ENCODE peak calls at places on chromosomes 12 and 14, in four cellular contexts. K is GM10248, G is fibroblast of mammary gland, Y is upper lobe of left lung. X is an unnamed sample.

GRCh38 chr12:127526925-127527324 is 740.0 kb upstream of the TMEM132C start:
- DNase-seq in K (no peak), G (no peak), Y (no peak), X (no peak)

GRCh38 chr12:85825751-85826150 is 10.5 kb downstream of the RASSF9 start:
- DNase-seq in Y (no peak), G (peak), K (no peak), X (peak)

GRCh38 chr14:75232597-75232996 is 46.0 kb upstream of the FOS start:
- DNase-seq in Y (no peak), K (no peak), G (no peak), X (no peak)

GRCh38 chr14:71714225-71714624 is 218.0 kb upstream of the RGS6 start:
- DNase-seq in K (no peak), G (peak), Y (no peak), X (no peak)

GRCh38 chr12:30166416-30166815 is 382.7 kb upstream of the TMTC1 start:
- DNase-seq in K (no peak), Y (no peak), G (peak), X (no peak)

GRCh38 chr14:100904307-100905019 is 941 bp upstream of the RTL1 start:
- DNase-seq in G (no peak), K (no peak), Y (peak), X (peak)

GRCh38 chr12:67754933-67755697 is 106.6 kb downstream of the DYRK2 start:
- DNase-seq in G (no peak), Y (no peak), K (no peak), X (no peak)

GRCh38 chr12:41514907-41515306 is 326.8 kb downstream of the PDZRN4 start:
- DNase-seq in Y (no peak), G (no peak), K (no peak), X (peak)

GRCh38 chr14:83529531-83529930 is 1995.9 kb upstream of the SEL1L start:
- DNase-seq in G (peak), K (no peak), Y (no peak), X (no peak)

GRCh38 chr12:50661300-50662120 is 102.4 kb upstream of the ATF1 start:
- DNase-seq in Y (no peak), G (no peak), K (peak), X (no peak)

GRCh38 chr12:28780096-28780495 is 369.0 kb upstream of the FAR2 start:
- DNase-seq in K (no peak), Y (no peak), G (peak), X (peak)

GRCh38 chr12:109586385-109587296 is 13.0 kb downstream of the MVK start:
- DNase-seq in K (no peak), G (no peak), Y (no peak), X (no peak)

GRCh38 chr14:60323199-60323891 is 74.3 kb downstream of the PPM1A start:
- DNase-seq in G (no peak), Y (peak), K (no peak), X (no peak)

GRCh38 chr12:102095677-102096263 is 24.1 kb downstream of the NUP37 start:
- DNase-seq in K (no peak), G (peak), Y (no peak), X (peak)

GRCh38 chr14:69424139-69424923 is 25.8 kb downstream of the SLC39A9 start:
- DNase-seq in Y (no peak), G (peak), K (no peak), X (no peak)

GRCh38 chr12:19971396-19971802 is 396.9 kb upstream of the PDE3A start:
- DNase-seq in Y (no peak), K (no peak), G (peak), X (peak)

GRCh38 chr14:88614218-88614907 is 51.5 kb downstream of the ZC3H14 start:
- DNase-seq in Y (no peak), K (no peak), G (peak), X (no peak)

GRCh38 chr12:49703647-49704137 is 3.5 kb downstream of the FMNL3 start:
- DNase-seq in K (peak), Y (no peak), G (peak), X (no peak)

GRCh38 chr12:19507823-19508222 is 68.5 kb downstream of the AEBP2 start:
- DNase-seq in G (peak), K (no peak), Y (no peak), X (no peak)

GRCh38 chr14:59398841-59399240 is 66.3 kb downstream of the GPR135 start:
- DNase-seq in G (no peak), Y (no peak), K (no peak), X (no peak)

GRCh38 chr14:64112859-64113258 is 181.3 kb downstream of the ESR2 start:
- DNase-seq in G (no peak), K (no peak), Y (no peak), X (no peak)

GRCh38 chr14:75406102-75406501 is 21.7 kb upstream of the JDP2 start:
- DNase-seq in K (no peak), Y (no peak), G (no peak), X (no peak)

GRCh38 chr12:39012870-39013269 is 107.5 kb upstream of the CPNE8 start:
- DNase-seq in Y (no peak), G (no peak), K (no peak), X (no peak)

GRCh38 chr12:107564946-107565345 is 120.7 kb upstream of the PWP1 start:
- DNase-seq in Y (no peak), G (peak), K (no peak), X (peak)

GRCh38 chr14:23114669-23115491 is 4.2 kb downstream of the CEBPE start:
- DNase-seq in Y (no peak), K (no peak), G (peak), X (peak)

GRCh38 chr14:67167420-67168109 is 21.7 kb upstream of the GARIN2 start:
- DNase-seq in Y (no peak), K (no peak), G (no peak), X (no peak)

GRCh38 chr12:47744005-47744651 is 14.6 kb downstream of the RAPGEF3 start:
- DNase-seq in Y (no peak), G (no peak), K (peak), X (peak)

GRCh38 chr14:97251423-97252155 is 454.4 kb downstream of the VRK1 start:
- DNase-seq in K (no peak), G (no peak), Y (no peak), X (no peak)

GRCh38 chr12:88793091-88793490 is 212.8 kb upstream of the KITLG start:
- DNase-seq in G (peak), K (no peak), Y (no peak), X (no peak)

GRCh38 chr12:14260011-14260993 is 105.2 kb upstream of the ATF7IP start:
- DNase-seq in K (no peak), G (peak), Y (peak), X (peak)

GRCh38 chr12:6345319-6346071 is 3.6 kb upstream of the TNFRSF1A start:
- DNase-seq in Y (no peak), K (no peak), G (peak), X (peak)

GRCh38 chr12:46491548-46491947 is 119.0 kb upstream of the SLC38A2 start:
- DNase-seq in K (no peak), G (no peak), Y (no peak), X (no peak)

GRCh38 chr14:68174446-68174845 is 354.9 kb downstream of the RAD51B start:
- DNase-seq in G (peak), K (no peak), Y (no peak), X (no peak)

GRCh38 chr12:26473291-26473690 is 277.9 kb downstream of the SSPN start:
- DNase-seq in Y (no peak), G (peak), K (peak), X (no peak)

GRCh38 chr14:103552811-103553210 is 9.6 kb downstream of the BAG5 start:
- DNase-seq in G (no peak), K (no peak), Y (no peak), X (no peak)

GRCh38 chr14:101132051-101132541 is 228.6 kb upstream of the RTL1 start:
- DNase-seq in G (no peak), K (no peak), Y (peak), X (no peak)

GRCh38 chr14:43790681-43791080 is 716.4 kb downstream of the FSCB start:
- DNase-seq in Y (no peak), G (no peak), K (no peak), X (no peak)

GRCh38 chr12:24950231-24950834 is 1.4 kb upstream of the BCAT1 start:
- DNase-seq in G (no peak), K (peak), Y (no peak), X (no peak)

GRCh38 chr12:24945822-24946221 is 3.1 kb downstream of the BCAT1 start:
- DNase-seq in K (no peak), G (no peak), Y (no peak), X (no peak)

GRCh38 chr12:24948452-24948815 is 467 bp downstream of the BCAT1 start:
- DNase-seq in Y (no peak), G (peak), K (peak), X (no peak)

GRCh38 chr12:24947541-24948451 is 1.1 kb downstream of the BCAT1 start:
- DNase-seq in K (peak), Y (no peak), G (peak), X (no peak)

DNA sequence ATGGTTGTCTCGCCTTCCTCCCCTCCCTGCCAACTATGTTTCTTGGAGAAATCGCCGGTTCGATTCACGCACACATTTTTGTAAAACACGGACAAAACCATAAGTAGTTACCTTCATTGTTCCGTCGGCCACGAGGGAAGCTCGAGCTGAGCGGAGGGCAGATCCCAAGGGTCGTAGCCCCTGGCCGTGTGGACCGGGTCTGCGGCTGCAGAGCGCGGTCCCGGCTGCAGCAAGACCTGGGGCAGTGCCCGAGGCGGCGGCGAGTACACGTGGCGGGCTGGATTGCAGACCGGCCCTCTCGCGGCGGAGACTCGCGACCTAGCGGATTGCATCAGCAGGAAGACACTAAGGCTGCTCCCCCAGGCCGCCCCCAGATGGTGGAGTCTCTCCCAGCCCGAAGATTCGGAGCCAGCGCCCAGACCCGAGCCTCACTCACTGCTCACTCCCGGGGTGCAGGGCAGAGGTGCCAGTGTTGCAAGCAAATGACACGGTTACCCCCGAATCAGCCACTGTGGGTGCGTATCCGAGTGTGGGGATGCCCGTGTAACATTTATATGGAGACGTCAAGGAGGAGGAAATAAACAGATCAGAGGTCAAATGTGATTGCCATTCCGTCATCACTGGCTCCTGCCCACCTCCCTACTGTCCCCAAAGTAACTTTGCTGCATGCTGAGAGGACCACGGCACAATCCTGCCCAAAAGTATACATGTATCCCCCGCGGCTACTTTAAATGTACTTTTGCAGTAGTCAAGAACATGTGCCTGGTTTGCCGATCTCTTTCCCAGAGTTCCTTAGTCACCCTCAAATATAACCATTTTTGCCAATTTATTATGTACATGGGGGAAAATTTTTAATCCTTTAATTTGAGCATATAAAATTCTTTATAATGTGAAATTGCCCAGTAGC is at the start of gene BCAT1:
- DNase-seq in K (peak), G (peak), Y (peak), X (peak)
- TF ChIP-seq CTCF in K (no peak), G (peak), Y (no peak), X (no peak)

DNA sequence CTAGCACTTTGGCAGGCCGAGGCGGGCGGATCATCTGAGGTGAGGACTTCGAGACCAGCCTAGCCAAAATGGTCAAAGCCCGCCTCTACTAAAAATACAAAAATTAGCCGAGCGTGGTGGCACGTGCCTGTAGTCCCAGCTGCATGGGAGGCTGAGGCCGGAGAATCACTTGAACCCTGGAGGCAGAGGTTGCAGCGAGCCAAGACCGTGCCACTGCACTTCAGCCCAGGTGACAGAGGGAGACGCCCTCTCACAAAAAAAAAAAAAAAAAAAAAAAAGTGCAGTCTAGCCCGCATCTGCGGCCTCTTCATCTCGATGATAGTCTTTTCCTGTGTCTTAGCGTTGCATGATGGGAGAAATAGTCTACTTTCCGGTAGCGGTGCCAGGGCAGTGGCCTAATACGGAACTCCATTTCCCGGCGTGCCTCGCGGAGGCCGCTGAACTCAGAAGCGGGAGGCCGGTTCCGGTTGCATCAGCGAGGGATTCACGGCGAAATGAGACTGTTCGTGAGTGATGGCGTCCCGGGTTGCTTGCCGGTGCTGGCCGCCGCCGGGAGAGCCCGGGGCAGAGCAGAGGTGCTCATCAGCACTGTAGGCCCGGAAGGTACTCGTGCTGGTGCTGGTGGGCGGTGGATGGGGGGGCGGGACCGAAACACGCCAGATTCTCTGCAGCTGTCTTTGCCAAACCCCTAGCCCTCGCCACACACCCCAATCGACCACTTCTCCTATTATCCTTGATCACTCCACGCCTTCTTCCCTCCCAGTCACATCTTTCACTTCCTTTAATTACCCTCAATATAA is at the start of gene MARS1:
- DNase-seq in Y (peak), G (peak), K (peak), X (peak)
- TF ChIP-seq CTCF in Y (no peak), G (no peak), K (no peak), X (no peak)

GRCh38 chr12:125403843-125404242 is 338.6 kb downstream of the AACS start:
- DNase-seq in Y (no peak), G (no peak), K (no peak), X (no peak)

GRCh38 chr12:125406131-125406530 is 340.9 kb downstream of the AACS start:
- DNase-seq in K (peak), Y (no peak), G (no peak), X (no peak)

GRCh38 chr12:125399489-125399888 is 334.3 kb downstream of the AACS start:
- DNase-seq in K (no peak), G (no peak), Y (no peak), X (no peak)

GRCh38 chr12:125408718-125409117 is 343.5 kb downstream of the AACS start:
- DNase-seq in G (no peak), K (no peak), Y (no peak), X (no peak)

GRCh38 chr12:125403145-125403789 is 338.0 kb downstream of the AACS start:
- DNase-seq in G (peak), Y (no peak), K (peak), X (peak)
- TF ChIP-seq CTCF in G (peak), Y (peak), K (peak), X (peak)

GRCh38 chr14:32597771-32598170 is 268.7 kb downstream of the AKAP6 start:
- DNase-seq in G (peak), K (no peak), Y (no peak), X (no peak)
- TF ChIP-seq CTCF in G (no peak), K (no peak), Y (no peak), X (no peak)

DNA sequence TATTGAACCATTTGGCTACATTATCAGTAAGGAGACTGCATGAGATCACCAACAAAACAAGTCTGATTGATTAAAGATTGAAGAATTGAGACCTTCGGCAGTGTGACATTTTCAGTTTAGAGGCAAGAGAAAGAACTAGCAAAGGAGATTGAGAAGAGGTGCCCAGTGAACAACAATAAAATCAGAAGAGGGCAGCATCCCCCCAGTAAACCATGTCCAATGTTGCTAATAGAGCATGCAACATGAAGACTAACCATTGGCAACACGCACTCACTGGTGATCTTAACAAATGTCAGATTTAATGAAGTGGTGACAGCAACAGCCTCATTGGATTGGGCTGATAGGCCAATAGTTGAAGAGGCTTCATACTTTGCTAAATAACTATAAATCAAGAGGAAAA is 20.7 kb upstream of the TAS2R14 start:
- DNase-seq in G (peak), K (no peak), Y (no peak), X (no peak)
- TF ChIP-seq CTCF in G (peak), K (no peak), Y (no peak), X (no peak)

DNA sequence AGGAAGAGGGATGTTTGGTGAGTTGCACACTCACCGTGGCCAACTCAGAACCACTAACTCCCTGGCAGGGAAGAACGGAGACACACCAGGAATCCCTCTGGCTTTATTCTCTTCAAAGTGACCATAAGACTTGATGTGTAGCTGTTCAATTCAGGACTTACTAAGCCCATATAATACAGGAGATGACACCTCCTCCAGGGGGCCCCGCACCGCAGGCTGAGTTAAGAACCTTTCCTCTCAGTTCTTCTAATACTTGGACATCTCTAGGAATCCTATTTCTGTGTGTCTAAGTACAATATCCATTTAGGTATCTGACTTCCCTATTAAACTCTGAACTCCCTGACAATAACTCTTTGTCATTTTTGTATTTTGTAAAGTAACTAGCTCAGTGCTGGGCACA is 49.5 kb downstream of the DCAF4 start:
- DNase-seq in Y (no peak), G (peak), K (no peak), X (no peak)
- TF ChIP-seq CTCF in Y (no peak), G (peak), K (no peak), X (no peak)

X was measured in Calu3.